ENCODE peak calls at places on chromosomes 16 and 17, in four cellular contexts. F is EH, A is T-helper 17 cell, E is fibroblast of gingiva. G is an unnamed sample.

GRCh38 chr16:58272855-58273254 is 22.0 kb downstream of the PRSS54 start:
- DNase-seq in F (no peak), A (no peak), E (no peak), G (no peak)

GRCh38 chr17:5533486-5534315 is 47.3 kb downstream of the MIS12 start:
- DNase-seq in F (no peak), A (no peak), E (no peak), G (no peak)

GRCh38 chr17:7435676-7436555 is 681 bp downstream of the TMEM102 start:
- DNase-seq in F (peak; percentile 28), A (peak; percentile 49), E (no peak), G (no peak)

GRCh38 chr16:66605177-66605999 is 884 bp downstream of the CMTM3 start:
- DNase-seq in F (peak; percentile 58), A (no peak), E (peak; percentile 26), G (peak; percentile 34)

GRCh38 chr16:28951410-28951943 is 740 bp downstream of the NFATC2IP start:
- DNase-seq in F (peak; percentile 36), A (no peak), E (no peak), G (no peak)

GRCh38 chr16:64829678-64830077 is 292.2 kb downstream of the CDH11 start:
- DNase-seq in F (no peak), A (no peak), E (no peak), G (no peak)

GRCh38 chr17:82334622-82335394 is 1.2 kb upstream of the SECTM1 start:
- DNase-seq in F (peak; percentile 37), A (no peak), E (no peak), G (peak; percentile 22)

GRCh38 chr16:86783626-86784266 is 205.4 kb downstream of the FOXL1 start:
- DNase-seq in F (peak; percentile 72), A (no peak), E (peak; percentile 97), G (no peak)

GRCh38 chr16:30144917-30145316 is 21.9 kb upstream of the MAPK3 start:
- DNase-seq in F (no peak), A (no peak), E (no peak), G (no peak)

GRCh38 chr16:84860383-84860782 is 40.6 kb downstream of the CRISPLD2 start:
- DNase-seq in F (no peak), A (no peak), E (no peak), G (no peak)

GRCh38 chr17:65191805-65192740 is 54.9 kb downstream of the RGS9 start:
- DNase-seq in F (peak; percentile 78), A (no peak), E (peak; percentile 34), G (peak; percentile 78)

GRCh38 chr17:43401293-43401692 is 2.5 kb downstream of the ARL4D start:
- DNase-seq in F (peak; percentile 92), A (no peak), E (peak; percentile 88), G (peak; percentile 88)

GRCh38 chr17:59221159-59221847 is 992 bp downstream of the GDPD1 start:
- DNase-seq in F (no peak), A (no peak), E (no peak), G (no peak)

GRCh38 chr17:59366040-59366757 is 34.7 kb downstream of the YPEL2 start:
- DNase-seq in F (peak; percentile 47), A (no peak), E (no peak), G (no peak)

GRCh38 chr16:86740298-86740697 is 161.9 kb downstream of the FOXL1 start:
- DNase-seq in F (no peak), A (no peak), E (no peak), G (no peak)

GRCh38 chr16:50627419-50627818 is 53.7 kb downstream of the SNX20 start:
- DNase-seq in F (peak; percentile 46), A (peak; percentile 14), E (no peak), G (no peak)

GRCh38 chr17:77366206-77366557 is 225.4 kb downstream of the SEC14L1 start:
- DNase-seq in F (no peak), A (no peak), E (no peak), G (peak; percentile 46)

GRCh38 chr16:23874613-23875294 is 39.0 kb downstream of the PRKCB start:
- DNase-seq in F (peak; percentile 21), A (no peak), E (no peak), G (no peak)

GRCh38 chr16:81231014-81231413 is 7.5 kb upstream of the BCO1 start:
- DNase-seq in F (no peak), A (no peak), E (no peak), G (no peak)

GRCh38 chr17:81076097-81076754 is 41.3 kb downstream of the BAIAP2 start:
- DNase-seq in F (no peak), A (no peak), E (no peak), G (no peak)

GRCh38 chr17:11140501-11140900 is 100.5 kb upstream of the SHISA6 start:
- DNase-seq in F (no peak), A (no peak), E (no peak), G (no peak)

GRCh38 chr17:82601447-82602000 is 46.7 kb downstream of the WDR45B start:
- DNase-seq in F (no peak), A (no peak), E (no peak), G (no peak)

GRCh38 chr17:29933379-29933778 is 3.4 kb upstream of the SSH2 start:
- DNase-seq in F (peak; percentile 47), A (no peak), E (peak; percentile 41), G (peak; percentile 43)

GRCh38 chr16:85751665-85752501 is 987 bp upstream of the C16orf74 start:
- DNase-seq in F (peak; percentile 69), A (no peak), E (no peak), G (peak; percentile 58)

GRCh38 chr17:34146440-34147043 is 108.5 kb upstream of the CCL2 start:
- DNase-seq in F (no peak), A (peak; percentile 41), E (no peak), G (no peak)

GRCh38 chr16:79897087-79897443 is 296.5 kb upstream of the MAF start:
- DNase-seq in F (no peak), A (no peak), E (no peak), G (no peak)

G was measured in IMR-90.